ENCODE peak calls at places on chromosomes 4 and X, in seven cellular contexts. V is CD4-positive, CD25-positive, alpha-beta regulatory T cell; G is heart right ventricle; X is trophoblast cell; R is right lobe of liver; S is upper lobe of right lung; O is OCI-LY7. D is an unnamed sample.

GRCh38 chr4:912548-913279 is 19.4 kb downstream of the GAK start:
- DNase-seq in O (no peak), V (no peak), R (peak; percentile 1), G (no peak), S (peak; percentile 52), X (no peak), D (no peak)

GRCh38 chrX:136115909-136116297 is 31.4 kb upstream of the FHL1 start:
- DNase-seq in X (no peak), O (no peak), V (no peak), G (no peak), S (no peak), R (no peak), D (no peak)

GRCh38 chr4:7845493-7846124 is 94.1 kb downstream of the AFAP1 start:
- DNase-seq in R (no peak), S (no peak), O (no peak), X (no peak), V (no peak), G (no peak), D (no peak)

GRCh38 chr4:108360857-108361820 is 192.4 kb upstream of the LEF1 start:
- DNase-seq in G (peak; percentile 5), S (no peak), R (no peak), O (no peak), X (peak; percentile 99), V (no peak), D (peak; percentile 14)

GRCh38 chrX:27918799-27919198 is 62.5 kb downstream of the DCAF8L1 start:
- DNase-seq in X (no peak), S (no peak), R (no peak), G (no peak), V (no peak), O (no peak), D (peak; percentile 9)

GRCh38 chrX:151393514-151393913 is 3.5 kb upstream of the VMA21 start:
- DNase-seq in X (peak; percentile 8), V (peak; percentile 81), R (no peak), G (no peak), O (peak; percentile 39), S (no peak), D (peak; percentile 17)

GRCh38 chr4:8920289-8920965 is 48.8 kb upstream of the HMX1 start:
- DNase-seq in O (no peak), V (no peak), X (no peak), S (peak; percentile 55), G (no peak), R (no peak), D (no peak)

GRCh38 chr4:156497486-156497885 is 474.1 kb downstream of the PDGFC start:
- DNase-seq in O (no peak), X (no peak), R (no peak), V (no peak), S (no peak), G (no peak), D (no peak)

GRCh38 chrX:38880460-38880859 is 79.2 kb downstream of the MID1IP1 start:
- DNase-seq in R (no peak), S (no peak), O (peak; percentile 29), X (no peak), G (no peak), V (no peak), D (no peak)

GRCh38 chrX:118346258-118347094 is 570 bp downstream of the WDR44 start:
- DNase-seq in X (peak; percentile 10), R (peak; percentile 60), S (peak; percentile 73), O (peak; percentile 54), G (peak; percentile 35), V (peak; percentile 42), D (peak; percentile 55)

GRCh38 chr4:31089815-31090214 is 369.6 kb downstream of the PCDH7 start:
- DNase-seq in S (peak; percentile 55), V (no peak), X (no peak), G (peak; percentile 67), R (no peak), O (no peak), D (peak; percentile 35)

GRCh38 chr4:144714166-144714565 is 68.2 kb downstream of the HHIP start:
- DNase-seq in S (no peak), X (no peak), V (no peak), O (no peak), R (no peak), G (no peak), D (no peak)

GRCh38 chrX:150364347-150365050 is 1.4 kb downstream of the MAMLD1 start:
- DNase-seq in R (peak; percentile 34), X (peak; percentile 24), V (peak; percentile 6), O (no peak), S (peak; percentile 59), G (peak; percentile 17), D (peak; percentile 30)

GRCh38 chr4:94909645-94910044 is 151.9 kb downstream of the BMPR1B start:
- DNase-seq in R (no peak), G (no peak), V (no peak), S (no peak), O (no peak), X (no peak), D (no peak)

DNA sequence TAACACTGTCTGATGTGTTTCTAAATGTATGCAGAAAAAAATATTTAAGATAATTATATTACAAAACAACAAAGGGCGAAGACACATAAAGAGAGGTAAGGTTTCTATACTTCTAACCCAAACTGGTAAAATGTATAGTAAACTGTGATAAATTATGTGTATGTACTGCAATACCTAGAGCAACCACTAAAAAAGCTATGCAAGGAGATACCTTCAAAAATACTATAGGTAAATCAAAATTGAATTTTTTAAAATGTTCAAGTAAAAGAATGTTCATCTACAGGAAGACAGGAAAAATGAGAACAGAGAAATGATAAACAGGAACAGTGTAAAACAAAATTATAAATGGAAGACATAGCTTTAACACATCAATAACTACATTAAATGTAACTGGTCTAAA is 27.3 kb upstream of the RAI2 start:
- DNase-seq in X (no peak), O (no peak), S (no peak), G (no peak), V (no peak), R (no peak), D (no peak)
- H3K27ac ChIP-seq in X (no peak overlapping the region), O (no peak overlapping the region), S (no peak overlapping the region), G (no peak overlapping the region), V (no peak overlapping the region), R (no peak overlapping the region), D (no peak overlapping the region)

GRCh38 chr4:152920768-152921167 is 15.4 kb upstream of the FHDC1 start:
- DNase-seq in R (no peak), S (no peak), V (no peak), G (no peak), X (no peak), O (peak; percentile 49), D (no peak)

GRCh38 chr4:152919826-152920225 is 16.3 kb upstream of the FHDC1 start:
- DNase-seq in S (peak; percentile 68), R (no peak), X (no peak), G (no peak), V (no peak), O (no peak), D (no peak)

GRCh38 chr4:152921284-152921683 is 14.8 kb upstream of the FHDC1 start:
- DNase-seq in O (no peak), X (no peak), G (no peak), S (no peak), R (no peak), V (no peak), D (no peak)

DNA sequence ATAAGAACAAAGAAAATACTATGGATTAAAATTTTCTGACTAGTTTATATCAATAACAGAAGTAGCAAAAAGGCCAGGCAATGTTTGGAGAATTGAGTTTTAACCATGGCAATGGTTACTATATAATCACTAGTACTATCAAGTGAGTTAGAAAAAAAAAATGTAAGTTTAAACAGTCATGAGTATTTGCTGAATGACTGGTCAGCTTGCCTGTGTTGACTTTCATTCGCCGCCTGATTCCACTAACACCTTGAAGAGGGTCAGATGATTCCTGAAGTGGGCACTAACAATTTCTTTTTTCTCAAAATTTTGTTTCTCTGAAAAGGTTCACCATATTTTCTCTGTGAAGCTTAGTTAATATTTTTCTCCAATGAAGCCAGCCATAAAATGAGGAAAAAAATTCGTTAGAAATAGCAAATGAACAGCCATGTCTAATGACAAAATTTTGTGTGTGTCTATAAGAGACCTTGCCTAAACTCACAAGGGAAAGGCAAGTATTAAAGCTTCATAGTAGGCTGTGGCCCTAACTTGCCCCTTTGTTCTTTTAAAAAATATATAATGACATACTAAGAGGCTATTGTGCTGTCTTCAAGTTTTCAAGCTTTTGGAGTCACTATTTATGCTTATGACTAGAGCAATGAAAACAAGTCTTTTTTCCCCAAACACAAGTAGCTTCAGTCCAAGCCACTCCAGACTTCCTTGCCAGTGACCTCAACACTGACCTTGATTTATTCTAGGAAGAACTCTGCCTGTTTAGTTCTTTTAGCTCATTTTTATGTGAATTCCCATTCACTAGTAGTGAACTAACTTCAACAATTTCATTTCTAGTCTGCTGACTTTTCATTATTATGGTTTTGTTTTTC is 18.4 kb upstream of the FHDC1 start:
- DNase-seq in X (no peak), R (no peak), G (no peak), V (no peak), S (no peak), O (no peak), D (no peak)
- H3K4me1 ChIP-seq in X (no peaks in the 10 kb centered on the region), R (no peaks in the 10 kb centered on the region), G (no peaks in the 10 kb centered on the region), V (no peaks in the 10 kb centered on the region), S (no peaks in the 10 kb centered on the region), O (no peaks in the 10 kb centered on the region), D (no peaks in the 10 kb centered on the region)

DNA sequence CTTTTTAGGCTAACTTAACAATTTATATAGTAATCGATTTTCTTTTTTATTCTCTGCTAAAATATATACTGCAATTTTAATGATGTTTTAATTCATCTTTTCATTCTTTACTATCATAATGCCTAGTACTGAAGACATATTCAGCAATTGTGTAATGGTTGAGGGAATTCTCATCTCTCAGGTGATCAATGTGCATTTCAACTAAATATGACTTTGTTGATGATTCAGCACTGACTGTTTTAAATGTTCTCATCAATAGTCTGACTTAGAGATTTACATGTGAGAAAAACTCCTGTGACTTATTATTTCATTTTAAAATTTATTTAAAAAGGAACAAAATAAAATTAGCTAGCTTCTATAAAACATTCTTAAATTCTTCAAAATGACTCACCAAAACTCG is 1450.3 kb downstream of the STIM2 start:
- DNase-seq in O (no peak), X (no peak), R (no peak), V (no peak), G (no peak), S (no peak), D (no peak)
- H3K27ac ChIP-seq in O (no peak overlapping the region), X (no peak overlapping the region), R (no peak overlapping the region), V (no peak overlapping the region), G (no peak overlapping the region), S (no peak overlapping the region), D (no peak overlapping the region)

GRCh38 chr4:87056884-87057283 is 122.1 kb downstream of the AFF1 start:
- DNase-seq in R (no peak), V (no peak), X (no peak), G (no peak), O (no peak), S (no peak), D (no peak)
- H3K4me1 ChIP-seq in R (no peaks in the 10 kb centered on the region), V (peaks cover 15% of the 10 kb centered on the region), X (peaks cover 7% of the 10 kb centered on the region), G (peaks cover 73% of the 10 kb centered on the region), O (peaks cover 27% of the 10 kb centered on the region), S (peaks cover 57% of the 10 kb centered on the region), D (peaks cover 18% of the 10 kb centered on the region)

DNA sequence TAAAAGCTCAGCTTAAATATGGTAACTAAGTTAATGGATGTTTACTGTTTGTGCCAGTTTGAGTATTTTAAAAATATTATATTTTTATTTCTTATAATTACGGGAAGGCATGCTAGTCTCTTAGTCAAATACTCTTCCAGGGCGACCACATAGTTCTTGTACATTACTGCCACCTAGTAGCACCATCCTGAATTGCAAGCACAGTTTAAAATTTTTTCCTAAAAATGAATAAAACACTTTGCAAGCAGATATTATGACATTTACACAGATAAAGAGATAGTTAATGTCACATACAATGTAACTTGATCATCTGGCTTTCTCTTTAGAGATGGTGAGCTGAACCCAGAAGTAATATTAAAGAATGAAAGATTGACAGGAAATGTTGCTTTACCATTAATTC is 11.5 kb downstream of the NDP start:
- DNase-seq in R (no peak), G (no peak), V (no peak), O (peak; percentile 4), S (no peak), X (peak; percentile 17), D (peak; percentile 15)
- H3K27ac ChIP-seq in R (no peak overlapping the region), G (no peak overlapping the region), V (no peak overlapping the region), O (no peak overlapping the region), S (no peak overlapping the region), X (no peak overlapping the region), D (no peak overlapping the region)

GRCh38 chr4:10102981-10103330 is 13.6 kb downstream of the WDR1 start:
- DNase-seq in V (no peak), G (no peak), R (no peak), S (no peak), X (no peak), O (no peak), D (no peak)
- H3K4me1 ChIP-seq in V (peaks cover 94% of the 10 kb centered on the region), G (peaks cover 79% of the 10 kb centered on the region), R (no peaks in the 10 kb centered on the region), S (peaks cover 55% of the 10 kb centered on the region), X (peaks cover 17% of the 10 kb centered on the region), O (no peaks in the 10 kb centered on the region), D (no peaks in the 10 kb centered on the region)